ENCODE peak calls at places on chromosomes 16 and 17, in six cellular contexts. R is GM12878, F is K562, O is HepG2, D is H1, L is HCT116. W is an unnamed sample.
A peak's percentile ranks its signal among the peaks of the same experiment; 100 is the strongest.

GRCh38 chr17:77353684-77354419 is 213.1 kb downstream of the SEC14L1 start:
- DNase-seq in R (no peak), F (no peak), O (no peak), D (no peak), L (no peak), W (no peak)

GRCh38 chr17:63701477-63702222 is 1.7 kb upstream of the LIMD2 start:
- DNase-seq in R (no peak), F (peak; percentile 37), O (no peak), D (no peak), L (no peak), W (no peak)

GRCh38 chr16:13866073-13866472 is 53.9 kb upstream of the ERCC4 start:
- DNase-seq in R (no peak), F (peak; percentile 70), O (peak; percentile 86), D (peak; percentile 82), L (peak; percentile 72), W (peak; percentile 67)

GRCh38 chr17:74519951-74520553 is 11.2 kb downstream of the CD300LB start:
- DNase-seq in R (no peak), F (no peak), O (no peak), D (no peak), L (no peak), W (no peak)

GRCh38 chr16:49492090-49492801 is 118.6 kb downstream of the C16orf78 start:
- DNase-seq in R (no peak), F (peak; percentile 73), O (no peak), D (peak; percentile 92), L (no peak), W (no peak)

GRCh38 chr16:728131-728889 is 1.4 kb downstream of the HAGHL start:
- DNase-seq in R (no peak), F (peak; percentile 90), O (no peak), D (no peak), L (peak; percentile 86), W (no peak)

GRCh38 chr16:13270602-13271001 is 369.2 kb downstream of the SHISA9 start:
- DNase-seq in R (no peak), F (no peak), O (no peak), D (no peak), L (no peak), W (no peak)

GRCh38 chr16:48102083-48103008 is 53.4 kb downstream of the ABCC12 start:
- DNase-seq in R (no peak), F (no peak), O (no peak), D (no peak), L (no peak), W (no peak)

DNA sequence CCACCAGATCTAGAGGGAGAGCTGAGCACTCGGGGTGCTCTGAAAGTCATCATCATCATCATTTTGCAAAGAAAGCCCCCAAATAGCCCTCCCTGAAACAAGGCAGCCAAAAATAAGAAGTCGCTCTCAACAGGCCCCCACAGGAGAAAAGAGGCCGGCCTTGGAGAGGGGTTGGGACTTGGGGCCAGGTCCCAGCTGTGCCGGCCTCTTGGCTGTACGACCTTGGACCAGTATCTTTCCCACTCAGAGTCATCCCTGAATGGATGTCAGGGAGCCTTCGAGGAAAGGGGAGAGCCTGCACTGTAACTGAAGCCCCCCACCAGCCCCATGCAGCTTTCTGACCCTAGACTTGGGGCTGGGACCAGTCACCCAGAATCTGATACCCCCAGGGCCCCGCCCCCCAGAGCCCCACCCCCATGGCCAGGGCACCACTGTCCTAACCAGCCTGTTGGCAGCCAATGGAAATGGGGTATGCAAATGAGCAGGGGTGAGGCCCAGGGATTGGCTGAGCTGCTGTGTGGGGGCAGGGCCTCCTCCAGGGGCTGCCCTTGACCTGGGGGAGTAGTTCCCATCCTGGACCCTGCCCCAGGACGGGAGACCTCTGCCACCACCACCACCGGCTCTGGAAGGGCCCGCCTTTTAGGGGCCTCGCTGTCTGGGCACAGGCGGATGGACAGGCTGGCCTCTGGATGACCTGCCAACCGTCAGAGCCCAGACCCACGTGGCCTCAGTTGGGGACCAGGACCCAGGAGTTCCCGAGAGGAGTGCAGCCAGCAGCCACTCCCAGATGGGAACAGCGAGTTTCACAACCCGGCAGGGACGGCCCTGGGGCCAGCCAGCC is 15.4 kb downstream of the ZFPM1 start:
- DNase-seq in R (no peak), F (peak; percentile 95), O (peak; percentile 67), D (peak; percentile 90), L (peak; percentile 56), W (peak; percentile 65)
- TF ChIP-seq YY1 in R (no peak), F (no peak), O (no peak), D (no peak), L (no peak), W (no peak)

GRCh38 chr17:57672205-57672632 is 72.9 kb downstream of the CCDC182 start:
- DNase-seq in R (no peak), F (no peak), O (no peak), D (no peak), L (no peak), W (no peak)
- TF ChIP-seq ZNF274 in R (no peak), F (no peak), O (no peak), D (no peak), L (no peak), W (no peak)

GRCh38 chr17:32274101-32274500 is 8.5 kb downstream of the RHBDL3 start:
- DNase-seq in R (no peak), F (no peak), O (no peak), D (no peak), L (no peak), W (no peak)

GRCh38 chr17:32276217-32276616 is 10.6 kb downstream of the RHBDL3 start:
- DNase-seq in R (no peak), F (no peak), O (no peak), D (no peak), L (no peak), W (no peak)

GRCh38 chr17:32277284-32277683 is 11.7 kb downstream of the RHBDL3 start:
- DNase-seq in R (no peak), F (no peak), O (no peak), D (no peak), L (no peak), W (no peak)

GRCh38 chr17:32274643-32275042 is 9.0 kb downstream of the RHBDL3 start:
- DNase-seq in R (no peak), F (no peak), O (no peak), D (no peak), L (no peak), W (no peak)

DNA sequence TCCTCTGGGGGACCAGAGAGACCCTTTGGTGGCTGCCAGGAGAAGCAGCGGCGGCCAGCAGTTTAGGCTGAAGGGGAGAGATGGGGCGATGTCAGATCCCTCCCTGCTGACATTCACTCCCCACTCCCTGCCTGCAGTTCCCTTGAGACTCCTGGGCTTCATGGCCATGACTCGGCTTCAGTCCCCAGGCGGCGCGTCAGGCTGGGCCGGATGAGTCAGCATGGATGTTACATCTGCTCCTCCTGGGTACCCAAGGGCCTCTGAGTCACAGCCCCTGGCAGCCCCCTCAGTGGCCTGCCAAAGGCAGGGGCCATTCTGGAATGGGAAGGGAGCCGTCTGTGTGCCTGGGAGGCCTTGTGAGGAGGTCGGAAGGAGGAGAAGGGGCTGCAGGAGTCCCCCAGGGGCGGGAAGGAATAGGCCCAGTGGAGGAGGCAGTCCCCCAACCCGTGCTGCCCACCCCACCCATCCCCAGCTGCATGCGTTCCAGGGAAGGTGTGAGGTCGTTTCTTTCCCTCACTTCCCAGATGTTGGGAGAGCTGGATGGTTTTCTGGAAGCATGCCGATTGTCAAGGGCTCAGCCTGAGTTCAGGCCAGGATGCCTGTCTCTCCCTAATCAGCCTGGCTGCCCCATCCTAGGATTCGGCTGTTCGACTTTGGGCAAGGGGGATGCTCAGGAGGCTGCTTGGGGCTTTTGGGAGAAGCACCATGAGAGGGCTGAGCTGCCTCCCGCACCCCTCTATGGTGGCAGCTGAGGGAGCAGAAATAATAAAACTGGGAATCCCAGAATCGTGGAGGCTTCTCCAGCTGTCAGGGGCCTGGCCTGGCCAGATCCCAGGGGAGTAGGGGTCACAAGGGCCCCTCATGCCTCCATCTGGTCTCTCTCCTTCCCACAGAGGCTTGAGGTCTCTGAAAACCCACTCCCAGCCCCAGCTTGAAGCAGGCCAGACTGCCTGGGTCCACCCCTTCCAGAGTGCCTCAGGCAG is 9.7 kb downstream of the RHBDL3 start:
- DNase-seq in R (no peak), F (peak; percentile 85), O (no peak), D (peak; percentile 70), L (peak; percentile 23), W (no peak)
- TF ChIP-seq YY1 in R (no peak), F (no peak), O (no peak), D (no peak), L (peak; percentile 4), W (no peak)

GRCh38 chr16:17133851-17134250 is 336.9 kb downstream of the XYLT1 start:
- DNase-seq in R (no peak), F (no peak), O (no peak), D (no peak), L (no peak), W (no peak)

GRCh38 chr16:17143546-17144419 is 327.0 kb downstream of the XYLT1 start:
- DNase-seq in R (no peak), F (no peak), O (no peak), D (no peak), L (no peak), W (no peak)

GRCh38 chr16:17134586-17134985 is 336.2 kb downstream of the XYLT1 start:
- DNase-seq in R (peak; percentile 82), F (no peak), O (no peak), D (no peak), L (no peak), W (no peak)

GRCh38 chr16:17135439-17135838 is 335.3 kb downstream of the XYLT1 start:
- DNase-seq in R (no peak), F (no peak), O (no peak), D (no peak), L (no peak), W (no peak)

DNA sequence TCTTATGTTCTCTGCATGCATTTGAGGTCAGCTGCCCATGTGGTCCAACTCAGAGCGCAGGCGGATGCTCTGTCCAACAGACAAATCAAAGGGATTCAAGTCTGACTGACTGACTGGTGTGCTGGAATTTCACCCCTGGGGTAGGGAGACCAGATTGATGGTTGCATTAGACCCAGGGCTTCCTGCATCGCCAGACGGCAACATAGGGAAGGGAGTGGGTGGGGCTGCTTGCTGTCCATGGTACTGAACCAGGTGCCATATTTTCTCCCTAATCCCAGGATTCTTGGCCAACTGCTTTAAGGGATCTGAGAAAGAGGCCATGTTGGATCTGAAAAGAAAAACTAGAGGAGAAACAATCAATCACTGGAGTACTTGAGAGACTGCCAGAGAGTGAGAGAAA is 332.0 kb downstream of the XYLT1 start:
- DNase-seq in R (no peak), F (peak; percentile 52), O (no peak), D (peak; percentile 67), L (no peak), W (no peak)
- TF ChIP-seq ZNF274 in R (no peak), F (no peak), O (no peak), D (no peak), L (no peak), W (no peak)

GRCh38 chr17:34182036-34182803 is 72.9 kb upstream of the CCL2 start:
- DNase-seq in R (no peak), F (no peak), O (no peak), D (no peak), L (no peak), W (no peak)

GRCh38 chr17:34176440-34176839 is 78.6 kb upstream of the CCL2 start:
- DNase-seq in R (no peak), F (no peak), O (no peak), D (no peak), L (no peak), W (no peak)

GRCh38 chr17:34177642-34178041 is 77.4 kb upstream of the CCL2 start:
- DNase-seq in R (no peak), F (no peak), O (no peak), D (no peak), L (no peak), W (no peak)

GRCh38 chr17:34173221-34173620 is 81.9 kb upstream of the CCL2 start:
- DNase-seq in R (no peak), F (no peak), O (no peak), D (no peak), L (no peak), W (no peak)

GRCh38 chr17:34178047-34178446 is 77.0 kb upstream of the CCL2 start:
- DNase-seq in R (no peak), F (no peak), O (no peak), D (no peak), L (no peak), W (no peak)
- TF ChIP-seq YY1 in R (no peak), F (no peak), O (no peak), D (no peak), L (no peak), W (no peak)